ENCODE peak calls at places on chromosomes 6 and 20, in four cellular contexts. O is psoas muscle, Y is ascending aorta, A is GM06990. E is an unnamed sample.

GRCh38 chr6:10451828-10452509 is 37.1 kb upstream of the TFAP2A start:
- DNase-seq in O (no peak), Y (peak; percentile 75), A (no peak), E (peak; percentile 94)

GRCh38 chr6:40164345-40164755 is 230.1 kb upstream of the MOCS1 start:
- DNase-seq in O (peak; percentile 53), Y (no peak), A (no peak), E (no peak)

GRCh38 chr6:125310994-125311649 is 9.4 kb upstream of the HDDC2 start:
- DNase-seq in O (no peak), Y (no peak), A (no peak), E (peak; percentile 48)

GRCh38 chr6:78942451-78942850 is 75.1 kb downstream of the IRAK1BP1 start:
- DNase-seq in O (no peak), Y (no peak), A (no peak), E (peak; percentile 20)

GRCh38 chr20:48898210-48898609 is 23.3 kb upstream of the ARFGEF2 start:
- DNase-seq in O (no peak), Y (no peak), A (no peak), E (no peak)

GRCh38 chr6:17945111-17945510 is 42.3 kb downstream of the KIF13A start:
- DNase-seq in O (no peak), Y (no peak), A (no peak), E (no peak)

GRCh38 chr6:38543022-38543421 is 96.7 kb downstream of the BTBD9 start:
- DNase-seq in O (no peak), Y (no peak), A (no peak), E (no peak)

GRCh38 chr6:12324096-12324495 is 33.9 kb downstream of the EDN1 start:
- DNase-seq in O (no peak), Y (no peak), A (no peak), E (peak; percentile 90)

GRCh38 chr6:56450882-56451739 is 191.6 kb downstream of the DST start:
- DNase-seq in O (peak; percentile 70), Y (peak; percentile 82), A (no peak), E (peak; percentile 51)

GRCh38 chr6:41064841-41065240 is 7.3 kb downstream of the OARD1 start:
- DNase-seq in O (no peak), Y (no peak), A (no peak), E (no peak)

GRCh38 chr6:32718879-32719278 is 22.3 kb upstream of the HLA-DQA2 start:
- DNase-seq in O (no peak), Y (no peak), A (peak; percentile 15), E (no peak)

GRCh38 chr20:41142914-41143313 is 5.6 kb downstream of the PLCG1 start:
- DNase-seq in O (no peak), Y (no peak), A (no peak), E (no peak)

GRCh38 chr20:37357481-37358365 is 11.8 kb downstream of the SRC start:
- DNase-seq in O (no peak), Y (peak; percentile 68), A (no peak), E (no peak)

GRCh38 chr20:1484438-1485120 is 6.6 kb downstream of the SIRPB2 start:
- DNase-seq in O (no peak), Y (no peak), A (no peak), E (peak; percentile 25)

GRCh38 chr6:136526196-136526930 is 23.9 kb downstream of the MAP7 start:
- DNase-seq in O (peak; percentile 53), Y (no peak), A (no peak), E (peak; percentile 64)

GRCh38 chr6:20202070-20202658 is 10.1 kb downstream of the MBOAT1 start:
- DNase-seq in O (no peak), Y (no peak), A (peak; percentile 55), E (peak; percentile 64)

GRCh38 chr6:148431413-148431812 is 88.8 kb downstream of the SASH1 start:
- DNase-seq in O (no peak), Y (no peak), A (no peak), E (no peak)

GRCh38 chr20:62843656-62844055 is 18.0 kb downstream of the TCFL5 start:
- DNase-seq in O (no peak), Y (no peak), A (no peak), E (no peak)

GRCh38 chr20:9397928-9398327 is 116.5 kb upstream of the LAMP5 start:
- DNase-seq in O (no peak), Y (no peak), A (peak; percentile 29), E (no peak)

GRCh38 chr6:33570806-33571636 is 9.1 kb downstream of the BAK1 start:
- DNase-seq in O (peak; percentile 88), Y (peak; percentile 91), A (peak; percentile 91), E (peak; percentile 75)

GRCh38 chr6:108452725-108453195 is 108.0 kb upstream of the FOXO3 start:
- DNase-seq in O (no peak), Y (no peak), A (no peak), E (no peak)

GRCh38 chr20:11585752-11586352 is 331.8 kb upstream of the BTBD3 start:
- DNase-seq in O (no peak), Y (no peak), A (no peak), E (peak; percentile 5)

GRCh38 chr6:150738092-150738625 is 127.3 kb upstream of the MTHFD1L start:
- DNase-seq in O (no peak), Y (no peak), A (no peak), E (peak; percentile 5)

GRCh38 chr6:150739711-150740349 is 125.7 kb upstream of the MTHFD1L start:
- DNase-seq in O (no peak), Y (no peak), A (no peak), E (no peak)

GRCh38 chr6:150740453-150740852 is 125.0 kb upstream of the MTHFD1L start:
- DNase-seq in O (no peak), Y (no peak), A (no peak), E (no peak)

GRCh38 chr6:150744522-150745260 is 120.8 kb upstream of the MTHFD1L start:
- DNase-seq in O (no peak), Y (no peak), A (no peak), E (no peak)

GRCh38 chr6:150741633-150742200 is 123.8 kb upstream of the MTHFD1L start:
- DNase-seq in O (no peak), Y (no peak), A (no peak), E (no peak)
- TF ChIP-seq CTCF in O (no peak), Y (no peak), A (peak; percentile 56), E (no peak)

GRCh38 chr20:25256226-25256859 is 8.5 kb downstream of the PYGB start:
- DNase-seq in O (peak; percentile 39), Y (peak; percentile 60), A (no peak), E (no peak)
- H3K4me3 ChIP-seq in O (no peak overlapping the region), Y (no peak overlapping the region), A (no peak overlapping the region), E (no peak overlapping the region)

GRCh38 chr20:36217226-36217625 is 19.1 kb upstream of the AAR2 start:
- DNase-seq in O (no peak), Y (no peak), A (no peak), E (no peak)
- TF ChIP-seq CTCF in O (no peak), Y (no peak), A (no peak), E (no peak)

DNA sequence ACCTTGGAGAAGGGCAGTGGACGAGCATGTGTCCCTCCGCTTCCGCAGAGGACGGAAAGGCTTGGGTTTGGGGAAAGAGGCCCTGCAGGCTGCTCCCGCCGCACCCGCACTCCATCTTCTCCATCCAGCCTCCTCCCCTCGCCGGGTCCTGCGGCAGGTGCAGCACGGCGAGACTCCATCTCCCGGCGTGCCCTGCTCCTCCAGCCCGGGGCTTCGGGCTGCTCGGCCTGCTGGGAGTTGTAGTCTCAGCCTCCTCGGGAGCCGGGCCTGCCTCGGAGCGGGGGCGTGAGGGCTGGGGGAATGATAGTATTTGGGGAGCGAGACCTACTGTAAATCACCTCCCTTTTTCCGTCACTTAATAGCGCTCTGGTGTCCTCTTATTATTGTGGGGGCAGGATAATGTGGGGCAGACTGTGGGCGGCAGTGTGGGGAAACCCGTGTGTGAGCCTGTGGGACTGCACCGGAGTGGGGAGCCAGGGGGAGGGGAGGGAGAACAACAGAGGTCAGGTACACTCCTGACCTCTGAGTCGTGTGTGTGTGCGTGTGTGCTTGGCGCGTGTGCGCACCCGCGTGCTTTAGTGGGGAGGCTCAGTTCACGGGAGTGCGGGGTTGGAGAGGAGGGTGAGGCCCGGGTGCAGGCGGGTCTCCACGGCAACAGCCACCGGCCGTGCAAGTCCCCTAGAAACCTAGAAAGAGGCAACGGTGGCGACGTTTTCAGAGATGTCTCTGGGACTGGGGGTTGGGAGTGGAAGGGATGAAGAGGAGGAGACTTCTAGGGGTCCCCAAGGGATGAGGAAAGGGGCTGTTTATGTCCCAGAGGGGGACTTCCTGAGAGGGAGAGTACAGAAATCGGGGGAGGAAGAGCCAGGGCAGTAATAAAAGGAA is 4.1 kb downstream of the TTBK1 start:
- DNase-seq in O (peak; percentile 86), Y (peak; percentile 88), A (peak; percentile 83), E (peak; percentile 37)
- H3K4me3 ChIP-seq in O (peak overlapping the region; percentile 63), Y (peak overlapping the region; percentile 60), A (peak overlapping the region; percentile 75), E (peak overlapping the region; percentile 29)

GRCh38 chr6:75424610-75425548 is 68.7 kb downstream of the FILIP1 start:
- DNase-seq in O (no peak), Y (no peak), A (no peak), E (peak; percentile 58)
- TF ChIP-seq CTCF in O (no peak), Y (no peak), A (no peak), E (no peak)

DNA sequence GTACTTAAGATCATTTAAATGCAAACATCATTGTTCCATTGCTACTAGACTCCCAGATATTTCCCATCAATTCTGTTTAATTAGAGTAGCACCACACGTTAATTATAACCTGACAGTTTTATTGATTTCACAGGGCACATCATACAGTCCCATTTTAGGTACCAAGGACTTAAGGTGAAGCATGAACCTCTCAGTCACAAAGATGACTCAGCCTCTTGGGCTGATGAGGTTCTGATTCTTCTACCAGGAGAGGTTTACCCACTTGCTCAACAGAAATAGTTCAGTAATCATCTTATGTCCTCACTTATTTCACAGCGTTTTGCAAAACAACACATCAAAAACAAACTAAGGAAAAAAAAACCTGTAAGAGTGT is 98.5 kb downstream of the HIVEP2 start:
- DNase-seq in O (no peak), Y (no peak), A (no peak), E (peak; percentile 70)
- H3K4me3 ChIP-seq in O (peak overlapping the region; percentile 59), Y (no peak overlapping the region), A (peak overlapping the region; percentile 27), E (no peak overlapping the region)

GRCh38 chr6:93420163-93420806 is 926 bp upstream of the EPHA7 start:
- DNase-seq in O (no peak), Y (no peak), A (no peak), E (peak; percentile 17)

GRCh38 chr6:93418448-93419303 is 683 bp downstream of the EPHA7 start:
- DNase-seq in O (peak; percentile 42), Y (peak; percentile 62), A (no peak), E (peak; percentile 54)

GRCh38 chr6:93423542-93423941 is 4.2 kb upstream of the EPHA7 start:
- DNase-seq in O (no peak), Y (no peak), A (no peak), E (peak; percentile 37)

GRCh38 chr6:93419304-93420162 is at the start of gene EPHA7:
- DNase-seq in O (peak; percentile 94), Y (peak; percentile 91), A (peak; percentile 47), E (peak; percentile 95)

DNA sequence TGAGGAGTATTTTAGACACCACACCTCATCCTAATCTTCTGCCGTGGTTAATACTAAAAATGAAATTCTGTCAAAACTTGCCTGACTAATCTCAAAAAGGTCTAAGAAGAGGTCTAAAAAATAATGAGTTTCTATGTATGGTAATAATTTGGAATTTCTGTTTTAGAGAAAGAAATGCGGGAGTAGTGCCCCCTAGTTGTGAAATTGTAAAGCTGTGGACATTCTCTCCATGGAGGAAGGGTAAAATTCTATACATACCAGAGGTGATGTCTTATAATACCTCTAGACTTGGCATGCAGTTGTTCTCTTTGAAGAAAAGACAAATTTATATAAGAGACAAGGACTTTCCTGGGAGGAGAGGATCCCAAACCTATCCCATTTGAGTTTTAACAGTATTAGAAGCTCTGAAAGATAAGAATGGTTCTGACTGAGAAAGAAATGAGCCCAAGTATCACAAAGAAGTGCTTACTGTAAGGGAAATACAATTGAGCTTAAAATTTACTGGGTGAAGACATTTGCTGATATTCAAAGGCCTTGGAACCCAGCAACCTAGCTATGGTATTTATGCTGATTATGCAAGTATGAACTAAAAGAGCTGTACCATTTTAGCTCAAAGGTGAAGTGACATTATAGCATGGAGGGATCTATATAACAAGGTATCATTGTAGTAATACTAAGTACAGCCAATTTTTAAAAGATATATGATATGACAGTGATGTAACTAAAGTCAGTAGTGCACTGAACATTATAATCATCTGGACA is 5.1 kb upstream of the EPHA7 start:
- DNase-seq in O (no peak), Y (no peak), A (no peak), E (peak; percentile 46)
- TF ChIP-seq CTCF in O (no peak), Y (peak; percentile 19), A (peak; percentile 18), E (peak; percentile 72)

E was measured in fibroblast of lung.